ENCODE peak calls at places on chromosome 4, in five cellular contexts. H is GM10248, N is GM23338, U is tibial artery, E is epithelial cell of proximal tubule. W is an unnamed sample.

GRCh38 chr4:94741304-94741703 is 16.5 kb upstream of the BMPR1B start:
- DNase-seq in N (no peak), U (no peak), E (no peak), H (no peak), W (no peak)

GRCh38 chr4:185912779-185913178 is 100.8 kb upstream of the SORBS2 start:
- DNase-seq in N (no peak), H (no peak), E (no peak), U (no peak), W (no peak)

GRCh38 chr4:5710065-5710961 is 688 bp upstream of the EVC start:
- DNase-seq in U (no peak), H (no peak), N (peak), E (no peak), W (no peak)

GRCh38 chr4:176270669-176271068 is 1.6 kb upstream of the ASB5 start:
- DNase-seq in H (no peak), N (no peak), E (peak), U (no peak), W (peak)

GRCh38 chr4:74327751-74328150 is 19.5 kb downstream of the EPGN start:
- DNase-seq in N (no peak), H (no peak), E (no peak), U (no peak), W (no peak)

GRCh38 chr4:152014280-152014679 is 253.5 kb upstream of the GATB start:
- DNase-seq in E (no peak), N (no peak), U (no peak), H (peak), W (no peak)

GRCh38 chr4:145788765-145789164 is 108.8 kb downstream of the C4orf51 start:
- DNase-seq in E (no peak), N (no peak), U (no peak), H (no peak), W (no peak)

GRCh38 chr4:86950835-86951525 is 16.2 kb downstream of the AFF1 start:
- DNase-seq in N (peak), U (no peak), E (no peak), H (no peak), W (no peak)

GRCh38 chr4:35465096-35465495 is 779.2 kb downstream of the ARAP2 start:
- DNase-seq in E (no peak), H (no peak), U (no peak), N (no peak), W (no peak)

GRCh38 chr4:128528793-128529553 is 241.4 kb upstream of the PGRMC2 start:
- DNase-seq in N (peak), U (peak), E (peak), H (no peak), W (no peak)

GRCh38 chr4:169986369-169986768 is 39.8 kb downstream of the MFAP3L start:
- DNase-seq in E (no peak), U (no peak), N (no peak), H (no peak), W (no peak)
- TF ChIP-seq CTCF in E (no peak), U (no peak), N (no peak), H (no peak), W (no peak)

DNA sequence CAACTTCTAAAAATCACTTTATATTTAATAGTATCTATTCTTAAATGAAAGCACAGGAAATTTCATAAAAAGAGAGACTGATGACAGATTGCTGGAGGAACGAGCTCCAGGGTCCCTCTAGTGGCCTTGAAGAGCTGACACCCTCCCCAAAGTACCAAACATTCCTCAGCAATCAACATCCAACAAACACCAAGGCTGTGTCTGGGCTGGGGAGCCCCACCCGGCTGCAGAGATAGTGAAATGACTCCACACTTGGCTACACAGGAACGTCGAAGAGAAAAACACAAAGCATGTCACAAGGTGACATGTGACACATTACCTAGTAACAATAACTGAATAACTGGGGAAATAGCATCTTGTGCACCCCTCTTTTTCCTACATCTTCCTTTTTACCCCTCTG is 45.6 kb downstream of the SLC39A8 start:
- DNase-seq in N (peak), U (no peak), H (peak), E (no peak), W (no peak)
- TF ChIP-seq CTCF in N (peak), U (peak), H (peak), E (peak), W (peak)

GRCh38 chr4:147863111-147863747 is 131.3 kb downstream of the ARHGAP10 start:
- DNase-seq in U (no peak), N (no peak), H (no peak), E (no peak), W (no peak)
- TF ChIP-seq CTCF in U (no peak), N (no peak), H (no peak), E (peak), W (peak)

DNA sequence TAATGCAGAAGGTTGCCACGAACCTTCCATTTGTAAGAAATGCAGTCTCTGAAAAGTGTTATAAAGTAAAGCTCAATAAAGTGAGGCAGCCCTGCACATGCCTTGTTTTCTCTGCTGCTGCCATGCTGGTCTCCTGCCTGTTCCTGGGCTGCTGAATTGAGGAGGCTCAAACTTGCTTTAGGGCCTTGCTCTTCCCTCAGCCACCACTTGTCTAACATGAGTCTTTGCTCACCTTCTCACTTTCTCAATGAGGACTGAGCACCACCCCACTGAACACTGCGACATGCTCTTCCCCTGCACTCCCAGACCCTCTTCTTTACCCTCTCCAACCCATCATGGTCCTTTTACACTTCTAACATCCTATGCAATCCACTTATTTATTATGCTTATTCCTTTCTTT is 25.2 kb upstream of the MFAP3L start:
- DNase-seq in H (no peak), N (no peak), U (no peak), E (no peak), W (no peak)
- TF ChIP-seq CTCF in H (no peak), N (no peak), U (no peak), E (no peak), W (no peak)

DNA sequence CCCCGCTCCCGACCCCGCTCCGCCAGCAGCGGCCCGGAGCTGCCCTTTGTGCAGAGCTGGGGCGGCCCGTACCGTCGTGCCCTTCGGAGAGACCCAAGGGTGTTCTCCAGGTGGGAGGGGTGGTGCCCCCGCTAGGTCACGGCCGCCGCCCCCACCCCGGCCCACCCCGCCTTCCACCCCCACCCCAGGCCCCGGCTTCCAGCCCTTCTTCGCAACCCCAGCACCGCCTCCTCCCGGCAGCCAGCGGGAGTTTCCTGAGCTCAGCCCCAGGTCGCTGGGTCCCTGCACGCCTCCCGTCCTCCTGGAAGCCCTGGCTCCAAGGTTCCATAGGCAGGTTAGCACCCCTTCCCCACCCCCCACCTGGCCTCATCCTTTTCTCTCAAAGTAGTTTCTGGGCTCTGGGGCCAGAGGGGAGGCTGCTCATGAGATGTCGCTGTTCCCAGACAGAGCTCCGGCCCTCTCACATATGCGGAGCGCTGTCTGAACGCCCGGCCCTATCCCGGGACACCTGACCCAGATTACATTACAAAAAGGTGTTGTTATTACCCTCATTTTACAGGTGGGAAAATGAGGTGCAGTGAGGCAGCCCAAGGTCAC is 25.2 kb upstream of the FGFR3 start:
- DNase-seq in U (no peak), N (peak), H (peak), E (no peak), W (peak)
- TF ChIP-seq CTCF in U (no peak), N (peak), H (peak), E (peak), W (peak)

GRCh38 chr4:81304871-81305270 is 89.8 kb upstream of the PRKG2 start:
- DNase-seq in N (no peak), U (no peak), E (no peak), H (no peak), W (no peak)
- TF ChIP-seq CTCF in N (no peak), U (no peak), E (no peak), H (no peak), W (no peak)

GRCh38 chr4:186942745-186943606 is 219.3 kb upstream of the FAT1 start:
- DNase-seq in N (no peak), H (no peak), U (no peak), E (peak), W (no peak)
- TF ChIP-seq CTCF in N (no peak), H (no peak), U (no peak), E (peak), W (no peak)